ENCODE peak calls at places on chromosomes 6 and 20, in five cellular contexts. One of them, this sample, is unnamed.

GRCh38 chr6:42453649-42454427 is 2.1 kb upstream of the TRERF1 start:
- DNase-seq in esophagus muscularis mucosa: peak; percentile 92
- DNase-seq in body of pancreas: peak; percentile 59
- DNase-seq in endothelial cell: peak; percentile 23
- DNase-seq in progenitor cell of endocrine pancreas: peak; percentile 15
- DNase-seq in this sample: peak; percentile 21

GRCh38 chr6:12957321-12958051 is 240.9 kb downstream of the PHACTR1 start:
- DNase-seq in progenitor cell of endocrine pancreas: no peak
- DNase-seq in body of pancreas: peak; percentile 81
- DNase-seq in esophagus muscularis mucosa: no peak
- DNase-seq in endothelial cell: peak; percentile 51
- DNase-seq in this sample: peak; percentile 3

GRCh38 chr6:162385980-162386379 is 341.6 kb downstream of the PRKN start:
- DNase-seq in progenitor cell of endocrine pancreas: no peak
- DNase-seq in endothelial cell: no peak
- DNase-seq in esophagus muscularis mucosa: no peak
- DNase-seq in body of pancreas: no peak
- DNase-seq in this sample: no peak

GRCh38 chr20:45630366-45630765 is 718 bp downstream of the WFDC9 start:
- DNase-seq in esophagus muscularis mucosa: no peak
- DNase-seq in body of pancreas: no peak
- DNase-seq in progenitor cell of endocrine pancreas: no peak
- DNase-seq in endothelial cell: no peak
- DNase-seq in this sample: no peak

GRCh38 chr6:149545754-149546471 is at the start of gene PPIL4:
- DNase-seq in esophagus muscularis mucosa: peak; percentile 98
- DNase-seq in endothelial cell: peak; percentile 97
- DNase-seq in body of pancreas: peak; percentile 96
- DNase-seq in progenitor cell of endocrine pancreas: peak; percentile 93
- DNase-seq in this sample: peak; percentile 93

GRCh38 chr6:41073968-41074691 is 1.4 kb downstream of the NFYA start:
- DNase-seq in progenitor cell of endocrine pancreas: no peak
- DNase-seq in body of pancreas: no peak
- DNase-seq in endothelial cell: no peak
- DNase-seq in esophagus muscularis mucosa: no peak
- DNase-seq in this sample: no peak

GRCh38 chr20:41395669-41396664 is 29.3 kb upstream of the EMILIN3 start:
- DNase-seq in body of pancreas: no peak
- DNase-seq in esophagus muscularis mucosa: no peak
- DNase-seq in progenitor cell of endocrine pancreas: no peak
- DNase-seq in endothelial cell: no peak
- DNase-seq in this sample: no peak

GRCh38 chr6:89974776-89975175 is 80.5 kb downstream of the GJA10 start:
- DNase-seq in endothelial cell: no peak
- DNase-seq in esophagus muscularis mucosa: no peak
- DNase-seq in progenitor cell of endocrine pancreas: no peak
- DNase-seq in body of pancreas: no peak
- DNase-seq in this sample: no peak

GRCh38 chr6:16355699-16356481 is 117.5 kb downstream of the GMPR start:
- DNase-seq in body of pancreas: no peak
- DNase-seq in esophagus muscularis mucosa: no peak
- DNase-seq in progenitor cell of endocrine pancreas: no peak
- DNase-seq in endothelial cell: no peak
- DNase-seq in this sample: no peak

GRCh38 chr20:47136782-47137181 is 219.7 kb downstream of the ZMYND8 start:
- DNase-seq in body of pancreas: no peak
- DNase-seq in progenitor cell of endocrine pancreas: no peak
- DNase-seq in esophagus muscularis mucosa: no peak
- DNase-seq in endothelial cell: no peak
- DNase-seq in this sample: no peak

GRCh38 chr6:100177956-100178355 is 183.9 kb upstream of the MCHR2 start:
- DNase-seq in progenitor cell of endocrine pancreas: no peak
- DNase-seq in endothelial cell: no peak
- DNase-seq in body of pancreas: no peak
- DNase-seq in esophagus muscularis mucosa: no peak
- DNase-seq in this sample: no peak

GRCh38 chr6:100175814-100176275 is 181.8 kb upstream of the MCHR2 start:
- DNase-seq in endothelial cell: no peak
- DNase-seq in body of pancreas: peak; percentile 45
- DNase-seq in progenitor cell of endocrine pancreas: no peak
- DNase-seq in esophagus muscularis mucosa: no peak
- DNase-seq in this sample: peak; percentile 31

GRCh38 chr6:100176951-100177710 is 183.1 kb upstream of the MCHR2 start:
- DNase-seq in progenitor cell of endocrine pancreas: no peak
- DNase-seq in esophagus muscularis mucosa: no peak
- DNase-seq in endothelial cell: no peak
- DNase-seq in body of pancreas: no peak
- DNase-seq in this sample: no peak

GRCh38 chr6:100173211-100173610 is 179.2 kb upstream of the MCHR2 start:
- DNase-seq in progenitor cell of endocrine pancreas: no peak
- DNase-seq in endothelial cell: no peak
- DNase-seq in esophagus muscularis mucosa: no peak
- DNase-seq in body of pancreas: no peak
- DNase-seq in this sample: no peak

DNA sequence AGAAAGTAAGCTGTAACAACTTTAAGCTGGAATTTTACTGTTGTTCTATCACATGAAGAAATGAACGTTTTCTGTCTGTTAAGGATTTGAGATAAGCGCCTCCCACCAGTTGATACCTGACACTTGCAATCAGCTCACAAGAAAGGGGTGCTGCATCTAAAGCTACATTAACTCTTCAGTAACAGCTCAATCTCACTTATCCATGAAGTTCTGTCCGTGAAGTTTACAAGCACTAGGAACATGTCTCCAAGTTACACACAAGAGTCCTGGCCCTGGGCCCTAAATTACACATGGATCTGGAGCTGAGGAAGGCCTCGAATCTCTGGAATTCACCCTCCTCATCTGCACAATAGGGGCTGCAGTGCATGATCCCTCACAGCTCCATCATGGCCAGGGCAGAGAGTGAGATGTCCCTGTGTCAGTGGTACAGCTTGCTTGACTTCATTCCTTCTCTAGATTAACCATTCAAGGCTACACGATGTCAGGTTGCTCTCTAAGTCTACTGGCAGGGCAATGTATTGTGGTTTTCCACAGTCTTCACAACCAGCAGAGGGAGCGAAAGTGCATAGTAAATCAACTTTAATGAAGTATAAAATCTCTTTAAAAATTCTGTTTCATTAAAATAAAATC is 182.4 kb upstream of the MCHR2 start:
- DNase-seq in body of pancreas: peak; percentile 7
- DNase-seq in endothelial cell: peak; percentile 9
- DNase-seq in progenitor cell of endocrine pancreas: no peak
- DNase-seq in esophagus muscularis mucosa: no peak
- DNase-seq in this sample: peak; percentile 53
- TF ChIP-seq CTCF in body of pancreas: no peak
- TF ChIP-seq CTCF in endothelial cell: no peak
- TF ChIP-seq CTCF in progenitor cell of endocrine pancreas: peak; percentile 37
- TF ChIP-seq CTCF in esophagus muscularis mucosa: no peak
- TF ChIP-seq CTCF in this sample: peak; percentile 26

DNA sequence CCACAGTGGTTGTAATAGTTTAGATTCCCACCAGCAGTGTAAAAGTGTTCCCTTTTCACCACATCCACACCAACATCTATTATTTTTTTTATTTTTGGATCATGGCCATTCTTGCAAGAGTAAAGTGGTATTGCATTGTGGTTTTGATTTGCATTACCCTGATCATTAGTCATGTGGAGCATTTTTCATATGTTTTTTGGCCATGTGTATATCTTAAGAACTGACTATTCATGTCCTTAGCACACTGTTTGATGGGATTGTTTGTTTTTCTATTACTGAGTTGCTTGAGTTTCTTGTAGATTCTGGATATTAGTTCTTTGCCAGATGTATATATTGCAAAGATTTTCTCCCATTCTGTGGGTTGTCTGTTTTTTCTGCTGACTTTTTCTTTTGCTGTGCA is 820.1 kb downstream of the TENT5A start:
- DNase-seq in endothelial cell: no peak
- DNase-seq in progenitor cell of endocrine pancreas: no peak
- DNase-seq in esophagus muscularis mucosa: no peak
- DNase-seq in body of pancreas: no peak
- DNase-seq in this sample: no peak
- TF ChIP-seq CTCF in endothelial cell: no peak
- TF ChIP-seq CTCF in progenitor cell of endocrine pancreas: no peak
- TF ChIP-seq CTCF in esophagus muscularis mucosa: no peak
- TF ChIP-seq CTCF in body of pancreas: no peak
- TF ChIP-seq CTCF in this sample: no peak

GRCh38 chr20:20551409-20551808 is 161.0 kb downstream of the RALGAPA2 start:
- DNase-seq in endothelial cell: no peak
- DNase-seq in progenitor cell of endocrine pancreas: no peak
- DNase-seq in body of pancreas: no peak
- DNase-seq in esophagus muscularis mucosa: no peak
- DNase-seq in this sample: no peak

GRCh38 chr20:20555838-20556237 is 156.6 kb downstream of the RALGAPA2 start:
- DNase-seq in endothelial cell: no peak
- DNase-seq in esophagus muscularis mucosa: no peak
- DNase-seq in body of pancreas: no peak
- DNase-seq in progenitor cell of endocrine pancreas: no peak
- DNase-seq in this sample: no peak

GRCh38 chr20:20552076-20552475 is 160.4 kb downstream of the RALGAPA2 start:
- DNase-seq in esophagus muscularis mucosa: no peak
- DNase-seq in progenitor cell of endocrine pancreas: no peak
- DNase-seq in endothelial cell: no peak
- DNase-seq in body of pancreas: no peak
- DNase-seq in this sample: no peak

GRCh38 chr20:20554951-20555350 is 157.5 kb downstream of the RALGAPA2 start:
- DNase-seq in esophagus muscularis mucosa: no peak
- DNase-seq in endothelial cell: no peak
- DNase-seq in progenitor cell of endocrine pancreas: no peak
- DNase-seq in body of pancreas: no peak
- DNase-seq in this sample: no peak

GRCh38 chr20:20553534-20553933 is 158.9 kb downstream of the RALGAPA2 start:
- DNase-seq in body of pancreas: no peak
- DNase-seq in endothelial cell: no peak
- DNase-seq in esophagus muscularis mucosa: no peak
- DNase-seq in progenitor cell of endocrine pancreas: no peak
- DNase-seq in this sample: no peak
- TF ChIP-seq CTCF in body of pancreas: no peak
- TF ChIP-seq CTCF in endothelial cell: no peak
- TF ChIP-seq CTCF in esophagus muscularis mucosa: no peak
- TF ChIP-seq CTCF in progenitor cell of endocrine pancreas: no peak
- TF ChIP-seq CTCF in this sample: no peak

DNA sequence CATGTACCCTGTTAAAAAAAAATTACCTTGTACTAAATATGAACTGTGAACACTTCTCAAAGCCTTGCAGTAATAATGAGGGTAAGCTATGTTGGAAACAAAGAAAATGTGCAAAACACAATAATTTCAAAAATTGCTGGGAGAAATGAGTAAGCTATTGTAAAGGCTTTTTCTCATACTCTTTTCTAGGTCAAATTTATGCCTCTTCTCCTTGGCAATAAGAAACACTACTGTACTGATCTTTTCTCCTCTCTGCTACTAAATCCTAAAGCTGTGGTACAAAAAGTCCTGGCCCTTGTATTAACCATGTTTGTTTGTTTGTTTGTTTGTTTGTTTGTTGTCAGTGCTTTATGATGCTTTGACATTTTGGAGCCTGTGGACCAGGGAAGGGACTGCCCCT is 17.5 kb upstream of the HUS1B start:
- DNase-seq in endothelial cell: no peak
- DNase-seq in esophagus muscularis mucosa: no peak
- DNase-seq in body of pancreas: no peak
- DNase-seq in progenitor cell of endocrine pancreas: no peak
- DNase-seq in this sample: no peak
- TF ChIP-seq CTCF in endothelial cell: no peak
- TF ChIP-seq CTCF in esophagus muscularis mucosa: no peak
- TF ChIP-seq CTCF in body of pancreas: no peak
- TF ChIP-seq CTCF in progenitor cell of endocrine pancreas: no peak
- TF ChIP-seq CTCF in this sample: no peak

DNA sequence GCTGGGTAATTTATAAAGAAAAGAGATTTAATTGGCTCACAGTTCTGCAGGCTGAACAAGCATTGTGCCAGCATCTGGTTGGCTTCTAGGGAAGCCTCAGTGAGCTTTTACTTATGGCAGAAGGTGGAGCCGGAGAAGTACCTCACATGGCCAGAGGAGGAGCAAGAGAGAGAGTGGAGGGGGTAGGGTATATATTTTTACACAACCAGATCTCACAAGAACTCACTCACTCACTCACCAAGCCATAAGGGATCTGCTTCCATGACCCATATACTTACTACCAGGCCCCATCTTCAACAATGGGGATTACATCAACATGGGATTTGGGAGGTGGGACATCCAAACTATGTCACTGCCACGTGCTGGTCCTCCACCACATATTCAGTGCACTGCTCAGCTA is 152.6 kb upstream of the PRND start:
- DNase-seq in progenitor cell of endocrine pancreas: no peak
- DNase-seq in esophagus muscularis mucosa: peak; percentile 66
- DNase-seq in endothelial cell: no peak
- DNase-seq in body of pancreas: no peak
- DNase-seq in this sample: no peak
- TF ChIP-seq CTCF in progenitor cell of endocrine pancreas: peak; percentile 33
- TF ChIP-seq CTCF in esophagus muscularis mucosa: no peak
- TF ChIP-seq CTCF in endothelial cell: no peak
- TF ChIP-seq CTCF in body of pancreas: no peak
- TF ChIP-seq CTCF in this sample: no peak

GRCh38 chr20:60057123-60057865 is 99.1 kb downstream of the CDH26 start:
- DNase-seq in body of pancreas: peak; percentile 62
- DNase-seq in progenitor cell of endocrine pancreas: peak; percentile 59
- DNase-seq in endothelial cell: peak; percentile 76
- DNase-seq in esophagus muscularis mucosa: no peak
- DNase-seq in this sample: peak; percentile 67
- TF ChIP-seq CTCF in body of pancreas: peak; percentile 83
- TF ChIP-seq CTCF in progenitor cell of endocrine pancreas: peak; percentile 92
- TF ChIP-seq CTCF in endothelial cell: peak; percentile 81
- TF ChIP-seq CTCF in esophagus muscularis mucosa: peak; percentile 73
- TF ChIP-seq CTCF in this sample: peak; percentile 69

DNA sequence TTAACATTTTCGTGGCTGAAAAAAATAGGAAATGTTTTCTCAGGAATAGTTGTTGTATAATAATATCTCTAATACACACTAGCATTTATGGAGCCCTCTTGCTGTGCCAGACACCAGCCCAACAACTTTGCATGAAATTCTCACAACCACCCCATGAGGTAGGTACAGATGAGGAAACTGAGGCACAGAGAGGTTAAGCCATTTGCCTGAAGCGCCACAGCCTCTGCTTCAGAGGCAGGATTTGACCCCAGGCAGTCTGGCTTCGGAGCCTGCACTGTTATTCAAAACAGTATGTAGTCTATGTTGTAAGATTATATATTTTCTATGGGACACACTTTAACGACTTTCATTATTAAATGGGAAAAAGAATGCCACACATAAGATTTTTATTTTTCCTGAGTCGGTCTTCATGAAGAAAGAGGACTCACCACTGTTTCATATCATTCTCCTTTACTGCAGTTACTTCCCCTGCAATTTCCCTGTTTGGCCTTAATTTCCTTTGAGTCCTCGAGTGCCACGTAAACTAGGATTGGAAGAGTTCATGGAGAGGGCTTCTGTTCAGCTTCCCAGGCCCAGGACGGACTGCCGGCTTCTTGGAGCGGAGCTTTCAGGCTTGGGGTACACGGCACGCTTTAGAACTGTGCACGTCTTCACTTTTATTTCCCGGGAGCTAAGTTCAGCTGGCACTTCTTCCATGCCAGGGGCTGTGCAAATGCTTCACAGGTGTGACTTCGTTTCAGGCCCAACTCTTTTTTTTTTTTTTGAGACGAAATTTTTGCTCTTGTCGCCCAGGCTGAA is 128.0 kb downstream of the BMP7 start:
- DNase-seq in body of pancreas: no peak
- DNase-seq in endothelial cell: no peak
- DNase-seq in progenitor cell of endocrine pancreas: no peak
- DNase-seq in esophagus muscularis mucosa: no peak
- DNase-seq in this sample: no peak
- TF ChIP-seq CTCF in body of pancreas: no peak
- TF ChIP-seq CTCF in endothelial cell: no peak
- TF ChIP-seq CTCF in progenitor cell of endocrine pancreas: no peak
- TF ChIP-seq CTCF in esophagus muscularis mucosa: no peak
- TF ChIP-seq CTCF in this sample: no peak